ENCODE peak calls at places on chromosomes 11 and 22, in ten cellular contexts. P is spleen, H is dorsolateral prefrontal cortex, G is brain microvascular endothelial cell, T is GM10248, S is ovary, F is NB4, A is upper lobe of left lung, R is GM20000, Q is stomach. D is an unnamed sample.

GRCh38 chr11:28757725-28758515 is 649.7 kb downstream of the METTL15 start:
- DNase-seq in P (no peak), H (no peak), G (peak; percentile 88), T (no peak), S (no peak), F (no peak), A (no peak), R (no peak), Q (no peak), D (peak; percentile 70)

GRCh38 chr11:111049131-111049530 is 196.4 kb upstream of the POU2AF2 start:
- DNase-seq in P (no peak), H (no peak), G (no peak), T (no peak), S (no peak), F (no peak), A (no peak), R (no peak), Q (no peak), D (no peak)

GRCh38 chr22:35756722-35757121 is 39.0 kb downstream of the APOL5 start:
- DNase-seq in P (no peak), H (no peak), G (no peak), T (no peak), S (no peak), F (no peak), A (no peak), R (no peak), Q (no peak), D (no peak)

GRCh38 chr11:30585892-30586250 is 282 bp downstream of the MPPED2 start:
- DNase-seq in P (no peak), H (peak; percentile 37), G (no peak), T (peak; percentile 12), S (peak; percentile 38), F (no peak), A (no peak), R (peak; percentile 35), Q (no peak), D (no peak)

GRCh38 chr11:61895718-61896059 is 4.3 kb upstream of the FADS3 start:
- DNase-seq in P (no peak), H (no peak), G (no peak), T (no peak), S (no peak), F (no peak), A (no peak), R (no peak), Q (no peak), D (no peak)

GRCh38 chr11:61133145-61133544 is 28.1 kb downstream of the VPS37C start:
- DNase-seq in P (peak; percentile 17), H (no peak), G (no peak), T (no peak), S (no peak), F (no peak), A (no peak), R (no peak), Q (no peak), D (no peak)

GRCh38 chr11:203056-203944 is 3.9 kb downstream of the BET1L start:
- DNase-seq in P (no peak), H (peak; percentile 17), G (no peak), T (no peak), S (no peak), F (no peak), A (peak; percentile 11), R (no peak), Q (peak; percentile 17), D (no peak)

GRCh38 chr22:37959231-37959825 is 5.8 kb downstream of the POLR2F start:
- DNase-seq in P (no peak), H (no peak), G (no peak), T (no peak), S (no peak), F (no peak), A (no peak), R (no peak), Q (no peak), D (no peak)

GRCh38 chr11:71120346-71120963 is 131.9 kb downstream of the SHANK2 start:
- DNase-seq in P (peak; percentile 52), H (no peak), G (no peak), T (no peak), S (no peak), F (peak; percentile 30), A (peak; percentile 44), R (no peak), Q (peak; percentile 66), D (peak; percentile 60)

DNA sequence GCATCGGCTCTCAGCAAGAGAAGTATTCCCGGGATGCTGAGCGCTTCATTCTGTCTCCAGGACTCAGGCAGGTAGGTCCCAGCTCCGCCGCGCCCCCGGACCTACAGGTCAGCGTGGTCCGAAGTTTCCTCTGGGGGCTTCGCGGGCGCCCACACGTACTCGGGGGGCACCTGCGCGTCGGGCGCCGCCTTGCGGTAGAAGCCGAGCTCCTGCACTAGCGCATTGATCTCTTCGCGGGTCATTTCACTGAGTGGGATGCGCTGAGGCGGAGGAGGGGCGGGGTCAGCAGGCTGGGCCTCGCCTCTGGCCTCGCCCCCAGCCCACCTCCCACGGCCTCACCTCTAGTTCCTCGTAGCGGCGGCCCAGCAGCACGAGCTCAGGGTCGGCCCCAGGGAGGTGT is 2.5 kb downstream of the SELENOM start:
- DNase-seq in P (peak; percentile 69), H (no peak), G (no peak), T (peak; percentile 49), S (no peak), F (no peak), A (no peak), R (no peak), Q (no peak), D (no peak)
- TF ChIP-seq CTCF in P (no peak), H (peak; percentile 33), G (peak; percentile 63), T (peak; percentile 19), S (no peak), F (no peak), A (no peak), R (peak; percentile 33), Q (no peak), D (peak; percentile 28)

DNA sequence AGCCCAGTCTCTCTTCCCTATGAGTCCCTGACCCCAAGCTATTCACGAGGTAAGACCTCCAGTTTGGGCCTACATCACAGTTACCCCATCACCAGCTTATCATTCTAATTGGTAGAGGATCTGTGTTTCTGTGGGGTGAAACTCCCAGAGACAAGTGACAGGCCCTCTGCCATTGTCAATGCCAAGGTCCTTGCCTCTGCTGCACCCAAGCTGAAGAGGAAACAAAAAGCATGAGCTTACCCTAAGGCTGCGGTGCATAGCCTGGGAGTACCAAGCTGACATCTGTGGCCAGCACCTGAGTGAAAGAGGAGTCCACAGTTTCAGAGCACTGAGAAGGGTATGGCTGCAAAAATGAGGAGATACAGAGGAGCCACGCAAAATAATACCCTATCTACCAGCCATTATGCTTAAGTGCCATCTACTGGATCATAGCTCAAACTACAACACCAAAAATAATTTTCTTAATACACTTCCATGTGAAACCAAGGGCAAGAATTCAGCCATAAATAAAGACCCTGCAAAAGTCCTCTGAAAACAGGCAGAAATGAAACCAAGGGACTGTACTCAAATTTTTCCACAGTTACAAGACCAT is 62.3 kb upstream of the ANO5 start:
- DNase-seq in P (no peak), H (no peak), G (no peak), T (no peak), S (no peak), F (peak; percentile 24), A (no peak), R (peak; percentile 5), Q (no peak), D (peak; percentile 17)
- TF ChIP-seq CTCF in P (peak; percentile 14), H (peak; percentile 45), G (no peak), T (peak; percentile 18), S (no peak), F (peak; percentile 31), A (peak; percentile 20), R (no peak), Q (peak; percentile 29), D (peak; percentile 52)

DNA sequence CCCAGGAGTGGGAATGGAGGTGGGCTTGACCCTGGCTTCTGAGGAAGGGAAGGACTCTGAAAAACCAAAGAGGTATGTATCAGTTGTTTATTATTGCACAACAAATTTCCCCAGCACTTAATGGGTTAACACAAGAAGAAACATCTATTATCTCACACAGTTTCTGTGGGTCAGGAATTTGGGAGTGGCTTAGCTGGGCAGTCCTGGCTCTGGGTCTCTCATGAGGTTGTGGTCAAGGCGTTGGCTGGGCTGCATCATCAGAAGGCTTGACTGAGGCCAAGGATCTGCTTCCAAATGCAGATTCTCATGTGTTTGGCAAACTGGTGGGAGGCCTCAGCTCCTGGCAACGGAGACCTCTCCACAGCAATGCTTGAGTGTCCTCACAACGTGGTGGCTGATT is 17.5 kb upstream of the SMIM38 start:
- DNase-seq in P (peak; percentile 34), H (no peak), G (peak; percentile 59), T (no peak), S (no peak), F (no peak), A (no peak), R (no peak), Q (peak; percentile 51), D (peak; percentile 29)
- TF ChIP-seq CTCF in P (no peak), H (no peak), G (no peak), T (no peak), S (no peak), F (no peak), A (no peak), R (no peak), Q (no peak), D (no peak)

GRCh38 chr11:15991174-15991655 is 365.1 kb downstream of the SOX6 start:
- DNase-seq in P (no peak), H (no peak), G (no peak), T (no peak), S (no peak), F (no peak), A (no peak), R (no peak), Q (no peak), D (no peak)

GRCh38 chr11:15987044-15987443 is 369.3 kb downstream of the SOX6 start:
- DNase-seq in P (no peak), H (no peak), G (no peak), T (no peak), S (no peak), F (no peak), A (no peak), R (no peak), Q (no peak), D (no peak)

GRCh38 chr11:15989685-15990084 is 366.7 kb downstream of the SOX6 start:
- DNase-seq in P (no peak), H (no peak), G (no peak), T (no peak), S (no peak), F (no peak), A (no peak), R (no peak), Q (no peak), D (no peak)

GRCh38 chr11:15985863-15986139 is 370.5 kb downstream of the SOX6 start:
- DNase-seq in P (no peak), H (no peak), G (no peak), T (no peak), S (no peak), F (no peak), A (no peak), R (no peak), Q (no peak), D (no peak)

GRCh38 chr11:15988693-15989231 is 367.6 kb downstream of the SOX6 start:
- DNase-seq in P (no peak), H (no peak), G (no peak), T (no peak), S (no peak), F (peak; percentile 18), A (no peak), R (no peak), Q (no peak), D (no peak)
- TF ChIP-seq CTCF in P (no peak), H (no peak), G (peak; percentile 36), T (no peak), S (no peak), F (no peak), A (peak; percentile 30), R (no peak), Q (no peak), D (peak; percentile 1)